ENCODE peak calls at places on chromosomes 4 and X, in nine cellular contexts. One of them, this sample, is unnamed.

GRCh38 chr4:3773552-3774001 is 7.4 kb downstream of the ADRA2C start:
- DNase-seq in T follicular helper cell: no peak
- DNase-seq in activated gamma-delta T cell treated with anti-CD3 and anti-CD28 coated beads, Interleukin-2, amount 50 U/mL, for 16 hours: no peak
- DNase-seq in neural crest cell: no peak
- DNase-seq in T1000: no peak
- DNase-seq in activated CD4-positive, alpha-beta T cell treated with anti-CD3 and anti-CD28 coated beads, Interleukin-2, amount 10 ng/mL, durations not matched to agents 7 days and 5 days: no peak
- DNase-seq in posterior vena cava: no peak
- DNase-seq in stimulated activated naive CD4-positive, alpha-beta T cell: no peak
- DNase-seq in left lung: peak; percentile 66
- DNase-seq in this sample: no peak

GRCh38 chr4:158758142-158758541 is 10.7 kb upstream of the FNIP2 start:
- DNase-seq in T follicular helper cell: no peak
- DNase-seq in activated gamma-delta T cell treated with anti-CD3 and anti-CD28 coated beads, Interleukin-2, amount 50 U/mL, for 16 hours: no peak
- DNase-seq in neural crest cell: no peak
- DNase-seq in T1000: no peak
- DNase-seq in activated CD4-positive, alpha-beta T cell treated with anti-CD3 and anti-CD28 coated beads, Interleukin-2, amount 10 ng/mL, durations not matched to agents 7 days and 5 days: no peak
- DNase-seq in posterior vena cava: no peak
- DNase-seq in stimulated activated naive CD4-positive, alpha-beta T cell: no peak
- DNase-seq in left lung: no peak
- DNase-seq in this sample: no peak

GRCh38 chr4:113064244-113064643 is 14.8 kb downstream of the ANK2 start:
- DNase-seq in T follicular helper cell: no peak
- DNase-seq in activated gamma-delta T cell treated with anti-CD3 and anti-CD28 coated beads, Interleukin-2, amount 50 U/mL, for 16 hours: no peak
- DNase-seq in neural crest cell: no peak
- DNase-seq in T1000: no peak
- DNase-seq in activated CD4-positive, alpha-beta T cell treated with anti-CD3 and anti-CD28 coated beads, Interleukin-2, amount 10 ng/mL, durations not matched to agents 7 days and 5 days: no peak
- DNase-seq in posterior vena cava: no peak
- DNase-seq in stimulated activated naive CD4-positive, alpha-beta T cell: no peak
- DNase-seq in left lung: no peak
- DNase-seq in this sample: no peak

GRCh38 chrX:40097101-40097491 is 662 bp downstream of the BCOR start:
- DNase-seq in T follicular helper cell: no peak
- DNase-seq in activated gamma-delta T cell treated with anti-CD3 and anti-CD28 coated beads, Interleukin-2, amount 50 U/mL, for 16 hours: no peak
- DNase-seq in neural crest cell: no peak
- DNase-seq in T1000: no peak
- DNase-seq in activated CD4-positive, alpha-beta T cell treated with anti-CD3 and anti-CD28 coated beads, Interleukin-2, amount 10 ng/mL, durations not matched to agents 7 days and 5 days: peak; percentile 32
- DNase-seq in posterior vena cava: no peak
- DNase-seq in stimulated activated naive CD4-positive, alpha-beta T cell: no peak
- DNase-seq in left lung: peak; percentile 75
- DNase-seq in this sample: no peak

GRCh38 chr4:79987401-79987800 is 85.6 kb downstream of the ANTXR2 start:
- DNase-seq in T follicular helper cell: no peak
- DNase-seq in activated gamma-delta T cell treated with anti-CD3 and anti-CD28 coated beads, Interleukin-2, amount 50 U/mL, for 16 hours: no peak
- DNase-seq in neural crest cell: no peak
- DNase-seq in T1000: no peak
- DNase-seq in activated CD4-positive, alpha-beta T cell treated with anti-CD3 and anti-CD28 coated beads, Interleukin-2, amount 10 ng/mL, durations not matched to agents 7 days and 5 days: no peak
- DNase-seq in posterior vena cava: no peak
- DNase-seq in stimulated activated naive CD4-positive, alpha-beta T cell: no peak
- DNase-seq in left lung: no peak
- DNase-seq in this sample: no peak

GRCh38 chr4:67770422-67770821 is 16.2 kb upstream of the GNRHR start:
- DNase-seq in T follicular helper cell: no peak
- DNase-seq in activated gamma-delta T cell treated with anti-CD3 and anti-CD28 coated beads, Interleukin-2, amount 50 U/mL, for 16 hours: no peak
- DNase-seq in neural crest cell: no peak
- DNase-seq in T1000: no peak
- DNase-seq in activated CD4-positive, alpha-beta T cell treated with anti-CD3 and anti-CD28 coated beads, Interleukin-2, amount 10 ng/mL, durations not matched to agents 7 days and 5 days: no peak
- DNase-seq in posterior vena cava: no peak
- DNase-seq in stimulated activated naive CD4-positive, alpha-beta T cell: no peak
- DNase-seq in left lung: no peak
- DNase-seq in this sample: no peak

GRCh38 chr4:118180776-118181175 is 146.5 kb downstream of the NDST3 start:
- DNase-seq in T follicular helper cell: no peak
- DNase-seq in activated gamma-delta T cell treated with anti-CD3 and anti-CD28 coated beads, Interleukin-2, amount 50 U/mL, for 16 hours: no peak
- DNase-seq in neural crest cell: no peak
- DNase-seq in T1000: no peak
- DNase-seq in activated CD4-positive, alpha-beta T cell treated with anti-CD3 and anti-CD28 coated beads, Interleukin-2, amount 10 ng/mL, durations not matched to agents 7 days and 5 days: no peak
- DNase-seq in posterior vena cava: no peak
- DNase-seq in stimulated activated naive CD4-positive, alpha-beta T cell: no peak
- DNase-seq in left lung: no peak
- DNase-seq in this sample: no peak

GRCh38 chrX:30488092-30488491 is 89.5 kb downstream of the TASL start:
- DNase-seq in T follicular helper cell: no peak
- DNase-seq in activated gamma-delta T cell treated with anti-CD3 and anti-CD28 coated beads, Interleukin-2, amount 50 U/mL, for 16 hours: no peak
- DNase-seq in neural crest cell: peak; percentile 4
- DNase-seq in T1000: no peak
- DNase-seq in activated CD4-positive, alpha-beta T cell treated with anti-CD3 and anti-CD28 coated beads, Interleukin-2, amount 10 ng/mL, durations not matched to agents 7 days and 5 days: no peak
- DNase-seq in posterior vena cava: no peak
- DNase-seq in stimulated activated naive CD4-positive, alpha-beta T cell: no peak
- DNase-seq in left lung: no peak
- DNase-seq in this sample: no peak

GRCh38 chr4:3634281-3635089 is 102.3 kb upstream of the LRPAP1 start:
- DNase-seq in T follicular helper cell: no peak
- DNase-seq in activated gamma-delta T cell treated with anti-CD3 and anti-CD28 coated beads, Interleukin-2, amount 50 U/mL, for 16 hours: no peak
- DNase-seq in neural crest cell: no peak
- DNase-seq in T1000: no peak
- DNase-seq in activated CD4-positive, alpha-beta T cell treated with anti-CD3 and anti-CD28 coated beads, Interleukin-2, amount 10 ng/mL, durations not matched to agents 7 days and 5 days: no peak
- DNase-seq in posterior vena cava: peak; percentile 50
- DNase-seq in stimulated activated naive CD4-positive, alpha-beta T cell: no peak
- DNase-seq in left lung: peak; percentile 49
- DNase-seq in this sample: no peak

GRCh38 chr4:47926667-47927258 is 12.4 kb upstream of the NFXL1 start:
- DNase-seq in T follicular helper cell: peak; percentile 29
- DNase-seq in activated gamma-delta T cell treated with anti-CD3 and anti-CD28 coated beads, Interleukin-2, amount 50 U/mL, for 16 hours: peak; percentile 36
- DNase-seq in neural crest cell: peak; percentile 60
- DNase-seq in T1000: no peak
- DNase-seq in activated CD4-positive, alpha-beta T cell treated with anti-CD3 and anti-CD28 coated beads, Interleukin-2, amount 10 ng/mL, durations not matched to agents 7 days and 5 days: peak; percentile 67
- DNase-seq in posterior vena cava: no peak
- DNase-seq in stimulated activated naive CD4-positive, alpha-beta T cell: peak; percentile 5
- DNase-seq in left lung: peak; percentile 41
- DNase-seq in this sample: peak; percentile 17

GRCh38 chr4:113625902-113626301 is 135.6 kb downstream of the CAMK2D start:
- DNase-seq in T follicular helper cell: no peak
- DNase-seq in activated gamma-delta T cell treated with anti-CD3 and anti-CD28 coated beads, Interleukin-2, amount 50 U/mL, for 16 hours: no peak
- DNase-seq in neural crest cell: no peak
- DNase-seq in T1000: no peak
- DNase-seq in activated CD4-positive, alpha-beta T cell treated with anti-CD3 and anti-CD28 coated beads, Interleukin-2, amount 10 ng/mL, durations not matched to agents 7 days and 5 days: no peak
- DNase-seq in posterior vena cava: no peak
- DNase-seq in stimulated activated naive CD4-positive, alpha-beta T cell: no peak
- DNase-seq in left lung: no peak
- DNase-seq in this sample: no peak

GRCh38 chr4:183691006-183691405 is 31.9 kb downstream of the TRAPPC11 start:
- DNase-seq in T follicular helper cell: no peak
- DNase-seq in activated gamma-delta T cell treated with anti-CD3 and anti-CD28 coated beads, Interleukin-2, amount 50 U/mL, for 16 hours: no peak
- DNase-seq in neural crest cell: no peak
- DNase-seq in T1000: no peak
- DNase-seq in activated CD4-positive, alpha-beta T cell treated with anti-CD3 and anti-CD28 coated beads, Interleukin-2, amount 10 ng/mL, durations not matched to agents 7 days and 5 days: no peak
- DNase-seq in posterior vena cava: no peak
- DNase-seq in stimulated activated naive CD4-positive, alpha-beta T cell: no peak
- DNase-seq in left lung: no peak
- DNase-seq in this sample: no peak

GRCh38 chr4:88291003-88291402 is 6.6 kb upstream of the PPM1K start:
- DNase-seq in T follicular helper cell: no peak
- DNase-seq in activated gamma-delta T cell treated with anti-CD3 and anti-CD28 coated beads, Interleukin-2, amount 50 U/mL, for 16 hours: no peak
- DNase-seq in neural crest cell: no peak
- DNase-seq in T1000: no peak
- DNase-seq in activated CD4-positive, alpha-beta T cell treated with anti-CD3 and anti-CD28 coated beads, Interleukin-2, amount 10 ng/mL, durations not matched to agents 7 days and 5 days: no peak
- DNase-seq in posterior vena cava: no peak
- DNase-seq in stimulated activated naive CD4-positive, alpha-beta T cell: no peak
- DNase-seq in left lung: no peak
- DNase-seq in this sample: no peak

GRCh38 chrX:13102636-13103035 is 58.2 kb upstream of the FAM9C start:
- DNase-seq in T follicular helper cell: no peak
- DNase-seq in activated gamma-delta T cell treated with anti-CD3 and anti-CD28 coated beads, Interleukin-2, amount 50 U/mL, for 16 hours: no peak
- DNase-seq in neural crest cell: no peak
- DNase-seq in T1000: no peak
- DNase-seq in activated CD4-positive, alpha-beta T cell treated with anti-CD3 and anti-CD28 coated beads, Interleukin-2, amount 10 ng/mL, durations not matched to agents 7 days and 5 days: no peak
- DNase-seq in posterior vena cava: no peak
- DNase-seq in stimulated activated naive CD4-positive, alpha-beta T cell: no peak
- DNase-seq in left lung: no peak
- DNase-seq in this sample: no peak

GRCh38 chr4:85557016-85557901 is 82.3 kb downstream of the ARHGAP24 start:
- DNase-seq in T follicular helper cell: no peak
- DNase-seq in activated gamma-delta T cell treated with anti-CD3 and anti-CD28 coated beads, Interleukin-2, amount 50 U/mL, for 16 hours: no peak
- DNase-seq in neural crest cell: no peak
- DNase-seq in T1000: no peak
- DNase-seq in activated CD4-positive, alpha-beta T cell treated with anti-CD3 and anti-CD28 coated beads, Interleukin-2, amount 10 ng/mL, durations not matched to agents 7 days and 5 days: no peak
- DNase-seq in posterior vena cava: no peak
- DNase-seq in stimulated activated naive CD4-positive, alpha-beta T cell: no peak
- DNase-seq in left lung: no peak
- DNase-seq in this sample: no peak

GRCh38 chr4:47386592-47387235 is 76.8 kb downstream of the COMMD8 start:
- DNase-seq in T follicular helper cell: no peak
- DNase-seq in activated gamma-delta T cell treated with anti-CD3 and anti-CD28 coated beads, Interleukin-2, amount 50 U/mL, for 16 hours: no peak
- DNase-seq in neural crest cell: no peak
- DNase-seq in T1000: no peak
- DNase-seq in activated CD4-positive, alpha-beta T cell treated with anti-CD3 and anti-CD28 coated beads, Interleukin-2, amount 10 ng/mL, durations not matched to agents 7 days and 5 days: no peak
- DNase-seq in posterior vena cava: no peak
- DNase-seq in stimulated activated naive CD4-positive, alpha-beta T cell: no peak
- DNase-seq in left lung: no peak
- DNase-seq in this sample: no peak

GRCh38 chr4:160175064-160175643 is 1072.3 kb downstream of the RAPGEF2 start:
- DNase-seq in T follicular helper cell: no peak
- DNase-seq in activated gamma-delta T cell treated with anti-CD3 and anti-CD28 coated beads, Interleukin-2, amount 50 U/mL, for 16 hours: no peak
- DNase-seq in neural crest cell: no peak
- DNase-seq in T1000: no peak
- DNase-seq in activated CD4-positive, alpha-beta T cell treated with anti-CD3 and anti-CD28 coated beads, Interleukin-2, amount 10 ng/mL, durations not matched to agents 7 days and 5 days: no peak
- DNase-seq in posterior vena cava: peak; percentile 30
- DNase-seq in stimulated activated naive CD4-positive, alpha-beta T cell: no peak
- DNase-seq in left lung: peak; percentile 31
- DNase-seq in this sample: no peak

GRCh38 chr4:115121351-115122043 is 8.1 kb upstream of the NDST4 start:
- DNase-seq in T follicular helper cell: no peak
- DNase-seq in activated gamma-delta T cell treated with anti-CD3 and anti-CD28 coated beads, Interleukin-2, amount 50 U/mL, for 16 hours: no peak
- DNase-seq in neural crest cell: no peak
- DNase-seq in T1000: no peak
- DNase-seq in activated CD4-positive, alpha-beta T cell treated with anti-CD3 and anti-CD28 coated beads, Interleukin-2, amount 10 ng/mL, durations not matched to agents 7 days and 5 days: no peak
- DNase-seq in posterior vena cava: no peak
- DNase-seq in stimulated activated naive CD4-positive, alpha-beta T cell: no peak
- DNase-seq in left lung: no peak
- DNase-seq in this sample: no peak

GRCh38 chrX:152640039-152640818 is 2.5 kb downstream of the GABRQ start:
- DNase-seq in T follicular helper cell: no peak
- DNase-seq in activated gamma-delta T cell treated with anti-CD3 and anti-CD28 coated beads, Interleukin-2, amount 50 U/mL, for 16 hours: no peak
- DNase-seq in neural crest cell: no peak
- DNase-seq in T1000: no peak
- DNase-seq in activated CD4-positive, alpha-beta T cell treated with anti-CD3 and anti-CD28 coated beads, Interleukin-2, amount 10 ng/mL, durations not matched to agents 7 days and 5 days: no peak
- DNase-seq in posterior vena cava: no peak
- DNase-seq in stimulated activated naive CD4-positive, alpha-beta T cell: no peak
- DNase-seq in left lung: no peak
- DNase-seq in this sample: no peak

GRCh38 chrX:20729421-20729820 is 462.7 kb upstream of the RPS6KA3 start:
- DNase-seq in T follicular helper cell: no peak
- DNase-seq in activated gamma-delta T cell treated with anti-CD3 and anti-CD28 coated beads, Interleukin-2, amount 50 U/mL, for 16 hours: no peak
- DNase-seq in neural crest cell: no peak
- DNase-seq in T1000: no peak
- DNase-seq in activated CD4-positive, alpha-beta T cell treated with anti-CD3 and anti-CD28 coated beads, Interleukin-2, amount 10 ng/mL, durations not matched to agents 7 days and 5 days: no peak
- DNase-seq in posterior vena cava: no peak
- DNase-seq in stimulated activated naive CD4-positive, alpha-beta T cell: no peak
- DNase-seq in left lung: no peak
- DNase-seq in this sample: no peak

GRCh38 chrX:103529550-103529949 is 10.3 kb upstream of the RAB40A start:
- DNase-seq in T follicular helper cell: no peak
- DNase-seq in activated gamma-delta T cell treated with anti-CD3 and anti-CD28 coated beads, Interleukin-2, amount 50 U/mL, for 16 hours: no peak
- DNase-seq in neural crest cell: no peak
- DNase-seq in T1000: no peak
- DNase-seq in activated CD4-positive, alpha-beta T cell treated with anti-CD3 and anti-CD28 coated beads, Interleukin-2, amount 10 ng/mL, durations not matched to agents 7 days and 5 days: no peak
- DNase-seq in posterior vena cava: no peak
- DNase-seq in stimulated activated naive CD4-positive, alpha-beta T cell: no peak
- DNase-seq in left lung: no peak
- DNase-seq in this sample: no peak